ENCODE peak calls at places on chromosomes 11 and 22, in ten cellular contexts. One of them, this sample, is unnamed. For H3K4me1, the result is how much of the 10 kb centered on the place peaks cover.

GRCh38 chr11:117221775-117222517 is 9.9 kb downstream of the PCSK7 start:
- DNase-seq in cardiac muscle cell: peak
- DNase-seq in A549: no peak
- DNase-seq in adrenal gland: peak
- DNase-seq in H1: no peak
- DNase-seq in lower lobe of right lung: no peak
- DNase-seq in A673: peak
- DNase-seq in BE2C: no peak
- DNase-seq in SK-N-SH: no peak
- DNase-seq in GM12878: no peak
- DNase-seq in this sample: peak

GRCh38 chr11:7571640-7572000 is 57.8 kb downstream of the PPFIBP2 start:
- DNase-seq in lower lobe of right lung: peak
- DNase-seq in BE2C: peak
- DNase-seq in adrenal gland: peak
- DNase-seq in SK-N-SH: peak
- DNase-seq in H1: peak
- DNase-seq in A549: peak
- DNase-seq in cardiac muscle cell: peak
- DNase-seq in GM12878: no peak
- DNase-seq in A673: peak
- DNase-seq in this sample: peak

GRCh38 chr11:130528301-130528651 is 79.8 kb downstream of the ADAMTS15 start:
- DNase-seq in A549: no peak
- DNase-seq in cardiac muscle cell: no peak
- DNase-seq in GM12878: no peak
- DNase-seq in A673: no peak
- DNase-seq in BE2C: no peak
- DNase-seq in lower lobe of right lung: no peak
- DNase-seq in adrenal gland: no peak
- DNase-seq in H1: no peak
- DNase-seq in SK-N-SH: no peak
- DNase-seq in this sample: no peak

GRCh38 chr22:17903564-17904295 is 120.6 kb downstream of the MICAL3 start:
- DNase-seq in cardiac muscle cell: no peak
- DNase-seq in adrenal gland: no peak
- DNase-seq in lower lobe of right lung: no peak
- DNase-seq in A673: no peak
- DNase-seq in SK-N-SH: peak
- DNase-seq in A549: no peak
- DNase-seq in GM12878: no peak
- DNase-seq in H1: peak
- DNase-seq in BE2C: no peak
- DNase-seq in this sample: no peak

GRCh38 chr11:19794161-19794560 is 81.5 kb downstream of the NAV2 start:
- DNase-seq in GM12878: no peak
- DNase-seq in adrenal gland: no peak
- DNase-seq in lower lobe of right lung: no peak
- DNase-seq in H1: no peak
- DNase-seq in A673: no peak
- DNase-seq in SK-N-SH: no peak
- DNase-seq in A549: no peak
- DNase-seq in BE2C: no peak
- DNase-seq in cardiac muscle cell: no peak
- DNase-seq in this sample: no peak

GRCh38 chr11:114262681-114263509 is 33.3 kb upstream of the NNMT start:
- DNase-seq in A673: peak
- DNase-seq in lower lobe of right lung: no peak
- DNase-seq in BE2C: peak
- DNase-seq in adrenal gland: peak
- DNase-seq in GM12878: no peak
- DNase-seq in cardiac muscle cell: peak
- DNase-seq in A549: peak
- DNase-seq in H1: no peak
- DNase-seq in SK-N-SH: peak
- DNase-seq in this sample: no peak

GRCh38 chr22:36302439-36303114 is 49.6 kb downstream of the APOL1 start:
- DNase-seq in adrenal gland: no peak
- DNase-seq in SK-N-SH: no peak
- DNase-seq in cardiac muscle cell: no peak
- DNase-seq in lower lobe of right lung: no peak
- DNase-seq in BE2C: no peak
- DNase-seq in GM12878: no peak
- DNase-seq in A673: no peak
- DNase-seq in H1: no peak
- DNase-seq in A549: no peak
- DNase-seq in this sample: no peak

GRCh38 chr22:37808294-37808657 is 542 bp downstream of the GCAT start:
- DNase-seq in A549: no peak
- DNase-seq in cardiac muscle cell: no peak
- DNase-seq in H1: no peak
- DNase-seq in GM12878: no peak
- DNase-seq in lower lobe of right lung: no peak
- DNase-seq in SK-N-SH: no peak
- DNase-seq in adrenal gland: no peak
- DNase-seq in BE2C: no peak
- DNase-seq in A673: no peak
- DNase-seq in this sample: no peak

GRCh38 chr11:32052218-32052617 is 38.7 kb upstream of the RCN1 start:
- DNase-seq in A549: peak
- DNase-seq in SK-N-SH: peak
- DNase-seq in GM12878: no peak
- DNase-seq in adrenal gland: peak
- DNase-seq in BE2C: peak
- DNase-seq in lower lobe of right lung: no peak
- DNase-seq in cardiac muscle cell: peak
- DNase-seq in A673: peak
- DNase-seq in H1: peak
- DNase-seq in this sample: peak

DNA sequence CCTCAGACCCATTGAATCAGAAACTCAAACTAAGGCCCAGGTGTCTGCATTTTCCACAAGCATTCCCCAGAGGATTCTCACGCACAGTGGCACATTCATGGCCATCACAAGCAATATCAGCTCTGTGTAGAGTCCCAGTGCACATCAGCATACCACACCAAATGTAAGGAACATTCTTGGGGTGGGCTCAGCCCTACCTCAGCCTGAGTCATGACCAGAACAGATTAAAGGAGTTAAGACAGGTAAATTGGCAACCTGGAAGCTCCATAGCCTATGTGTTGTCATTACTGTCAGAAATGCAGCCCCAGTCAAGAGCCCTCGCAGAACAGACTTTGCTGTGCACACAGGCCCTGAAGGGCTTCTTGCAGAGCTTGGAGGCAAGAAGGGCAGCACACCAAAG is 53.1 kb downstream of the OPCML start:
- DNase-seq in SK-N-SH: no peak
- DNase-seq in A549: no peak
- DNase-seq in GM12878: no peak
- DNase-seq in H1: no peak
- DNase-seq in cardiac muscle cell: no peak
- DNase-seq in BE2C: no peak
- DNase-seq in adrenal gland: no peak
- DNase-seq in lower lobe of right lung: no peak
- DNase-seq in A673: no peak
- DNase-seq in this sample: no peak
- H3K4me3 ChIP-seq in SK-N-SH: no peak
- H3K4me3 ChIP-seq in A549: no peak
- H3K4me3 ChIP-seq in GM12878: no peak
- H3K4me3 ChIP-seq in H1: no peak
- H3K4me3 ChIP-seq in cardiac muscle cell: no peak
- H3K4me3 ChIP-seq in BE2C: no peak
- H3K4me3 ChIP-seq in adrenal gland: no peak
- H3K4me3 ChIP-seq in lower lobe of right lung: no peak
- H3K4me3 ChIP-seq in A673: no peak
- H3K4me3 ChIP-seq in this sample: no peak

DNA sequence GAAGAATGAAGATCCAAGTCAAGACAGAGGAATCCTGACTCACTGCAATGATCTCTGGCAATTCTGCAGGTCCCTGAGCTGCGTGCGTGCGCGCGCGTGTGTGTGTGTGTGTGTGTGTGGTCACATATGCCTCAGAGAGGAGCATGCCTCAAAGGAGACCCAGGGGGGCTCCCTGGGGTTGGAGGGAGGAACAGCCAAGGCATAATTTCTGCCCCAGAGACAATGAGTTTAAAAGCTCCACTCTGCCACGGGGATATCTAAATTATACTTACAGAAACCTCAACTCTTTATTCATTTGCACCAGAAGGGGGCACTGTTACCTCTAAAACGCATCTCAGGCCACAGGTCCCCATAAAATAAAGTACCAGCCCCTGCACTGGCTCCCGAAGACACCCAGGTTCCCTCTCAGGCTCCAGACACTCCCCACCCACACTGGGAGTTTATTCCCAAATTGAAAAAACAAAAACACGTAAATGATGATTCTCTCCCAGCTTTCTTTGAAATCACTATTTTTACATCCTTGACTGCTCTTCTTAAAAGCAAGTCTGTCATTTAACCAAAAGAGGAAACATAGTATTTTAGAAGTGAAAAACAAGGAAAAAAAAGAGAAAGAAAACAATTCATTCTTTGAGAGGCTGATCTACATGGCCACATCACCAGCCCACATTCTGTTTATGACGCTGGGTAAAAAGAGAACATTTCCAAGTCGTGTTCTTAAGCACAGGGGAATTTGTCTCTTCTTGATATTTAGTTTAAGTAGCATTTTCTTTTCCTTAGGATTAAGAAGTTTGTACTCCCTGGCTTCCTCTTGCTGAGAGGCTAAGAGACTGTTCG is 400.9 kb downstream of the LARGE1 start:
- DNase-seq in cardiac muscle cell: peak
- DNase-seq in A673: peak
- DNase-seq in adrenal gland: no peak
- DNase-seq in SK-N-SH: peak
- DNase-seq in BE2C: no peak
- DNase-seq in H1: peak
- DNase-seq in GM12878: peak
- DNase-seq in lower lobe of right lung: no peak
- DNase-seq in A549: peak
- DNase-seq in this sample: peak
- TF ChIP-seq CTCF in cardiac muscle cell: peak
- TF ChIP-seq CTCF in A673: peak
- TF ChIP-seq CTCF in adrenal gland: peak
- TF ChIP-seq CTCF in SK-N-SH: peak
- TF ChIP-seq CTCF in BE2C: peak
- TF ChIP-seq CTCF in H1: peak
- TF ChIP-seq CTCF in GM12878: peak
- TF ChIP-seq CTCF in lower lobe of right lung: peak
- TF ChIP-seq CTCF in A549: peak
- TF ChIP-seq CTCF in this sample: peak

GRCh38 chr22:29307658-29308147 is 1.3 kb downstream of the GAS2L1 start:
- DNase-seq in GM12878: no peak
- DNase-seq in A549: no peak
- DNase-seq in H1: no peak
- DNase-seq in adrenal gland: no peak
- DNase-seq in lower lobe of right lung: no peak
- DNase-seq in BE2C: no peak
- DNase-seq in cardiac muscle cell: no peak
- DNase-seq in SK-N-SH: peak
- DNase-seq in A673: no peak
- DNase-seq in this sample: no peak

GRCh38 chr22:29306175-29306829 is at the start of gene GAS2L1:
- DNase-seq in BE2C: peak
- DNase-seq in A673: peak
- DNase-seq in GM12878: no peak
- DNase-seq in adrenal gland: peak
- DNase-seq in lower lobe of right lung: peak
- DNase-seq in cardiac muscle cell: peak
- DNase-seq in SK-N-SH: peak
- DNase-seq in H1: peak
- DNase-seq in A549: peak
- DNase-seq in this sample: peak

GRCh38 chr22:29306830-29307657 is 594 bp downstream of the GAS2L1 start:
- DNase-seq in A549: peak
- DNase-seq in cardiac muscle cell: peak
- DNase-seq in A673: peak
- DNase-seq in GM12878: no peak
- DNase-seq in SK-N-SH: peak
- DNase-seq in BE2C: peak
- DNase-seq in lower lobe of right lung: peak
- DNase-seq in H1: no peak
- DNase-seq in adrenal gland: peak
- DNase-seq in this sample: peak

GRCh38 chr22:29308148-29308790 is 1.8 kb downstream of the GAS2L1 start:
- DNase-seq in A673: no peak
- DNase-seq in lower lobe of right lung: no peak
- DNase-seq in BE2C: no peak
- DNase-seq in cardiac muscle cell: no peak
- DNase-seq in GM12878: no peak
- DNase-seq in SK-N-SH: peak
- DNase-seq in adrenal gland: no peak
- DNase-seq in H1: peak
- DNase-seq in A549: no peak
- DNase-seq in this sample: no peak

DNA sequence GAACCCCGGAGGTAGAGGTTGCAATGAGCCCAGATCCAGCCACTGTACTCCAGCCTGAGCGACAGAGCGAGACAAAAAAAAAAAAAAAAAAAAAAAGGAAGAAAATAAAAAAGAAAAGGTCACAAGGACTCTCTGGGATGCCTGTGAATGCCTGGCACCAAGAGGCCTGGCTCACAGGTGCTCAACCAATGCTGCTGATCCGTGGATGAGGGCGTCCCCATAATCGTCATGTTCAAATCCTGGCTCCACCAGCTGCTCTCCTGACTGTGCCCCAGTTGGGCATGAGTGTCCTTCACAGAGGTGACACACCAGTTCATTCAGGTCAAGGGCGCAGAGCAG is 645 bp upstream of the GAS2L1 start:
- DNase-seq in GM12878: no peak
- DNase-seq in H1: no peak
- DNase-seq in BE2C: no peak
- DNase-seq in lower lobe of right lung: no peak
- DNase-seq in A673: peak
- DNase-seq in A549: no peak
- DNase-seq in cardiac muscle cell: no peak
- DNase-seq in SK-N-SH: no peak
- DNase-seq in adrenal gland: no peak
- DNase-seq in this sample: no peak
- H3K4me1 ChIP-seq in GM12878: under half
- H3K4me1 ChIP-seq in H1: under half
- H3K4me1 ChIP-seq in BE2C: under half
- H3K4me1 ChIP-seq in lower lobe of right lung: half or more
- H3K4me1 ChIP-seq in A673: under half
- H3K4me1 ChIP-seq in A549: under half
- H3K4me1 ChIP-seq in cardiac muscle cell: under half
- H3K4me1 ChIP-seq in SK-N-SH: under half
- H3K4me1 ChIP-seq in adrenal gland: under half
- H3K4me1 ChIP-seq in this sample: under half

DNA sequence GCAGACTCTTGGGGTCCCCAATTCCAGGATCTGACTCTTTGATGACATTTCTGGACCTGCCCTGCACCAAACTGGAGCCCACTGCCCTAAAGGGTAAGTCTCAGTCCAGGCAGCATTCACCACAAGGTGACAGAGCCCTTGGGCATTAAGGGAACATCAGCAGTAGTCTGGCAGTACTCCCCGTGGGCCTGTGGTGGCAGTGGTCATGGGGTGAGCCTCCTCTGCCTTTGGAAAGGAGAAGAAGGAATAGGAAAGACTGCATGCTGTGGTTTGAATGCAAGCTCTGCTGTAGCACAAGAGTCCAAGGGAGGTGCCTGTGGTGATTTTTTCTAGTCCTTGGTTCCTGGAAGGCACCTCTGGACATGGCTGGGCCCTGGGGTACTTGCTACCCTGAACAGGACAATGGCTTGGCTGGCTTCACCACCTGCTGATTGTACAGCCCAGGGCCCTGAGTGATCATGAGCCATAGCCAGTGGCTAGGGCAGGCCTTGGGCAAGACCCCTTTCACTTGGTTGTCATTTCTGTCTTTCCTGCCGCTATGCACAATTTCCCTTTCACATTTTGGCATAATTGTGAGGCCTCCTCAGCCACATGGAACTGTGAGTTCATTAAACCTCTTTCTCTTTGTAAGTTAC is 160.7 kb upstream of the GRIA4 start:
- DNase-seq in A673: no peak
- DNase-seq in GM12878: no peak
- DNase-seq in SK-N-SH: no peak
- DNase-seq in cardiac muscle cell: no peak
- DNase-seq in lower lobe of right lung: no peak
- DNase-seq in H1: no peak
- DNase-seq in BE2C: no peak
- DNase-seq in A549: no peak
- DNase-seq in adrenal gland: no peak
- DNase-seq in this sample: no peak
- H3K4me3 ChIP-seq in A673: no peak
- H3K4me3 ChIP-seq in GM12878: no peak
- H3K4me3 ChIP-seq in SK-N-SH: no peak
- H3K4me3 ChIP-seq in cardiac muscle cell: no peak
- H3K4me3 ChIP-seq in lower lobe of right lung: no peak
- H3K4me3 ChIP-seq in H1: no peak
- H3K4me3 ChIP-seq in BE2C: no peak
- H3K4me3 ChIP-seq in A549: no peak
- H3K4me3 ChIP-seq in adrenal gland: no peak
- H3K4me3 ChIP-seq in this sample: no peak